ENCODE peak calls at places on chromosomes 3 and 15, in four cellular contexts. Q, U, L and Z are unnamed samples. For H3K4me1, the result is how much of the 10 kb centered on the place peaks cover.

GRCh38 chr3:157335677-157336076 is 101.0 kb upstream of the PTX3 start:
- DNase-seq in U (peak), L (peak), Q (no peak), Z (no peak)

GRCh38 chr3:179671309-179671708 is 18.5 kb downstream of the USP13 start:
- DNase-seq in Q (no peak), L (no peak), U (no peak), Z (no peak)

GRCh38 chr15:64851503-64851840 is 9.8 kb downstream of the PLEKHO2 start:
- DNase-seq in L (peak), U (peak), Q (no peak), Z (no peak)

GRCh38 chr3:38323060-38323459 is 23.5 kb upstream of the XYLB start:
- DNase-seq in U (no peak), Q (no peak), L (no peak), Z (no peak)

GRCh38 chr3:53045107-53045783 is 628 bp downstream of the SFMBT1 start:
- DNase-seq in L (peak), Q (peak), U (peak), Z (no peak)

GRCh38 chr3:173584093-173584833 is 186.7 kb downstream of the NLGN1 start:
- DNase-seq in Q (no peak), U (peak), L (peak), Z (no peak)

GRCh38 chr15:29656636-29657475 is 165.4 kb downstream of the TJP1 start:
- DNase-seq in U (peak), L (no peak), Q (no peak), Z (no peak)

GRCh38 chr3:32148356-32148755 is 41.9 kb downstream of the GPD1L start:
- DNase-seq in L (no peak), Q (no peak), U (no peak), Z (no peak)

GRCh38 chr15:80384442-80384841 is 19.7 kb upstream of the ARNT2 start:
- DNase-seq in Q (no peak), L (peak), U (no peak), Z (no peak)

GRCh38 chr3:77256584-77257488 is 216.9 kb downstream of the ROBO2 start:
- DNase-seq in L (no peak), U (no peak), Q (no peak), Z (no peak)

GRCh38 chr3:119318871-119319270 is 24.7 kb downstream of the ARHGAP31 start:
- DNase-seq in Q (no peak), U (no peak), L (no peak), Z (no peak)

GRCh38 chr3:16723994-16724393 is 118.8 kb upstream of the DAZL start:
- DNase-seq in L (no peak), U (peak), Q (no peak), Z (peak)

GRCh38 chr15:66963084-66963483 is 102.3 kb upstream of the SMAD3 start:
- DNase-seq in Q (no peak), U (no peak), L (no peak), Z (no peak)

GRCh38 chr15:57495554-57496235 is 96.0 kb upstream of the MYZAP start:
- DNase-seq in L (no peak), U (no peak), Q (no peak), Z (no peak)

GRCh38 chr15:52559583-52559982 is 9.2 kb downstream of the ARPP19 start:
- DNase-seq in U (no peak), L (peak), Q (no peak), Z (peak)

GRCh38 chr3:144687862-144688261 is 716.2 kb downstream of the DIPK2A start:
- DNase-seq in U (no peak), Q (no peak), L (no peak), Z (peak)

GRCh38 chr3:125511420-125512094 is 8.4 kb downstream of the SNX4 start:
- DNase-seq in U (no peak), L (no peak), Q (no peak), Z (no peak)

GRCh38 chr3:154018100-154018696 is 103.0 kb upstream of the ARHGEF26 start:
- DNase-seq in U (peak), L (peak), Q (no peak), Z (no peak)

GRCh38 chr3:5092018-5092417 is 30.1 kb upstream of the ARL8B start:
- DNase-seq in L (no peak), U (no peak), Q (no peak), Z (peak)

GRCh38 chr15:67792250-67792942 is 32.9 kb upstream of the SKOR1 start:
- DNase-seq in Q (no peak), L (no peak), U (no peak), Z (no peak)

GRCh38 chr3:11022115-11022514 is 29.6 kb downstream of the SLC6A1 start:
- DNase-seq in L (no peak), U (no peak), Q (no peak), Z (no peak)

GRCh38 chr3:4739289-4740236 is 239.7 kb upstream of the BHLHE40 start:
- DNase-seq in U (no peak), L (no peak), Q (no peak), Z (no peak)

GRCh38 chr3:175432338-175433025 is 573.3 kb downstream of the NAALADL2 start:
- DNase-seq in Q (no peak), U (peak), L (peak), Z (no peak)

GRCh38 chr15:71294636-71295241 is 179.5 kb downstream of the THSD4 start:
- DNase-seq in Q (no peak), L (peak), U (peak), Z (peak)

GRCh38 chr15:82833283-82833682 is 23.9 kb downstream of the WHAMM start:
- DNase-seq in Q (no peak), U (no peak), L (no peak), Z (no peak)

GRCh38 chr3:184562146-184562861 is 719 bp downstream of the EPHB3 start:
- DNase-seq in L (no peak), U (no peak), Q (no peak), Z (no peak)

GRCh38 chr15:64443016-64443415 is 17.4 kb upstream of the ZNF609 start:
- DNase-seq in Q (no peak), U (no peak), L (no peak), Z (no peak)

GRCh38 chr3:87287025-87287424 is 10.6 kb upstream of the POU1F1 start:
- DNase-seq in L (peak), Q (no peak), U (peak), Z (peak)

GRCh38 chr3:125403789-125404188 is 28.7 kb upstream of the ZNF148 start:
- DNase-seq in Q (no peak), U (no peak), L (no peak), Z (no peak)

GRCh38 chr3:99394831-99395733 is 243.3 kb upstream of the COL8A1 start:
- DNase-seq in U (peak), L (peak), Q (no peak), Z (peak)

GRCh38 chr15:90497374-90497773 is 32.3 kb upstream of the CRTC3 start:
- DNase-seq in L (no peak), Q (no peak), U (no peak), Z (no peak)

GRCh38 chr15:52791776-52792175 is 1.6 kb upstream of the ONECUT1 start:
- DNase-seq in Q (no peak), U (no peak), L (no peak), Z (no peak)

GRCh38 chr3:56985460-56986327 is 74.8 kb upstream of the SPATA12 start:
- DNase-seq in L (peak), U (peak), Q (no peak), Z (no peak)

GRCh38 chr3:159732172-159733111 is 256.2 kb upstream of the IL12A start:
- DNase-seq in L (peak), U (peak), Q (no peak), Z (peak)

GRCh38 chr3:57999423-58000115 is 8.7 kb upstream of the FLNB start:
- DNase-seq in U (no peak), Q (no peak), L (no peak), Z (peak)

GRCh38 chr3:9033867-9034266 is 70.6 kb upstream of the RAD18 start:
- DNase-seq in L (no peak), U (no peak), Q (no peak), Z (no peak)

DNA sequence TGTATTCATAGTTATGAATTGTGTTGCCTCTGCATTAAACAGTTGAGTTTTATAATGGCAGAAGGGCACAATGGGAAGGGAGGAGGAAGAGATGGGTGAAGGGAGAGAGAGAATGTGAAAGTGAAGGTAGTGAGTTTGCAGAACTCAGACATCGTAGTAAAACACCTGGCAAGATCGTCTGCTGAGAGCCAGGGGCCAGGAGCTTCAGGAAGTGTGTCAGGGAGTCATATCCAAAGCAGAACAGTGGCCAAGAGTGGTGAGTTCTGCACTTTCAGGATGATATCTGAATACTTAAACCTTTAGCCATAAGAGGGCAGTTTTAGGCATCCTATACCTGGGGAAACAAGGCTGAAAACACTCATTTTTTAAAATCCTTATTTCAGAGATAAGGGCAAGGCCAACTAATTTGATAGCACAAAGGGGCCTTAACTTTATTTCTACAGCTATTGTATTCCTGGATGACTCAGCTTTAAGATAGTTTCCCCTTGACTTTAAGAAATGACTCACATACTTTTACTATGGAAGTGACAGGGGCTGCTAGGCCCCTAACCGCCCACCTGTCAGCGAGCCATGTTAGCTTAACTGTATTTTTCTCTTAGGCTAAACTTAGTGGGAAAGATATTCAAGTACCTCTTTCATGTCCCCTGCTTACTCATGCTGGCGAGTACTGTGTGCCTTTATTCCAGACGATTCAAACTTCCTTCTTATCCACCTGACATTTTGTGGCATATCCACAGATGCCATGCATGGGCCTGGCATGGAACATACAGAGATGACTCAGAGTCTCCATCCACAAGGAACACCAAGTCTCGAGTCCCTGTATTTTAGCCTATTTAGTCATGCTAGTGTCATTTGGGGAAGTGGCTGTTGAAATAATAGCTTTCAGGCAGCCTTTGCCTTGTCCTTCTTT is 53.9 kb downstream of the RLBP1 start:
- DNase-seq in U (peak), Q (no peak), L (peak), Z (peak)
- H3K4me1 ChIP-seq in U (under half), Q (under half), L (under half), Z (under half)

GRCh38 chr3:46536758-46537157 is 29.3 kb downstream of the LRRC2 start:
- DNase-seq in U (no peak), L (no peak), Q (no peak), Z (no peak)

GRCh38 chr3:46538803-46539442 is 27.2 kb downstream of the LRRC2 start:
- DNase-seq in Q (peak), L (peak), U (peak), Z (no peak)

GRCh38 chr3:46537316-46537715 is 28.8 kb downstream of the LRRC2 start:
- DNase-seq in Q (no peak), U (no peak), L (no peak), Z (no peak)

GRCh38 chr3:46537789-46538188 is 28.3 kb downstream of the LRRC2 start:
- DNase-seq in L (no peak), U (no peak), Q (no peak), Z (no peak)

DNA sequence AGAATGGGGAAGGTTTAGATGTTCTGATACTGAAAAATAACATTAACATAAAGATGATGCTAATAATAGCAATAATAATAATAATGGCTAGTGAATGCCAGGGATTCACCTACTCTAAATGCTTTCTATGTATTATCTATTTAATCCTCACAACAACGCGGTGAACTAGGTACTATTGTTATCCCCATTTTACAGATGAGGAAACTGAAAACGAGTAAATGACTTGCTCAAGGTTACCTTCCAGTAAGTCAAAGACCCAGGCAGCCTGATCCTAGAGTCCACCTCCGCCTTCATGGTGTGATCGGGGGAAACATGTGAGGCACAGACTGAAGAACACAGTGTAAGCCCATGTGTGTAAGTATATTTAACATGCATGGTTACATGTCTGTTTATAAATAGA is 30.4 kb downstream of the LRRC2 start:
- DNase-seq in Q (no peak), U (no peak), L (no peak), Z (no peak)
- H3K4me1 ChIP-seq in Q (under half), U (under half), L (under half), Z (under half)

GRCh38 chr3:72397586-72397985 is 450.7 kb downstream of the SHQ1 start:
- DNase-seq in Q (no peak), L (no peak), U (no peak), Z (no peak)
- H3K4me1 ChIP-seq in Q (under half), L (under half), U (under half), Z (under half)

GRCh38 chr15:99130314-99130713 is 25.4 kb downstream of the SYNM start:
- DNase-seq in Q (no peak), L (no peak), U (no peak), Z (no peak)
- H3K4me1 ChIP-seq in Q (under half), L (under half), U (under half), Z (under half)

GRCh38 chr15:34046471-34047145 is 7.6 kb upstream of the AVEN start:
- DNase-seq in L (no peak), Q (no peak), U (no peak), Z (no peak)
- H3K4me1 ChIP-seq in L (under half), Q (under half), U (under half), Z (under half)

DNA sequence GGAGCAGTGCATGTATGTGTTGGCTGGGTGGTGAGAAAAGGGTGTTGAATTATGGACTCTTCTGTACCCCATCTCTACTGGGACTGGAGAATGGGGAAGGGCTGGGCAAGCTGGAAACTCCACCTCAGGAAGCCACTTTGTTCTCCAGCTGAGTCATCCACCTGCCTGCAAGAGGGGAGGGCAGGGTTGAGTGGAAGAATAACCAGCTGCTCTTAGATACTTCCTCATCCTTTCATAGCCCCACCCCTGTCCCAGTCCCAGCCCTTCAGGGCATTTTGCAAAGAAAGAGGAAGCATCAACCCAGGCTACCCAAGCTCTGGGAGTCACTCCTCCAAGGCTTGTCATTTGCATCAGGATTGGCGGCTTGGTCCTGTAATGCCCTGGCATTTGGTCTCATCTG is 33.1 kb downstream of the RAB11A start:
- DNase-seq in Q (no peak), U (peak), L (no peak), Z (peak)
- H3K4me1 ChIP-seq in Q (under half), U (under half), L (under half), Z (under half)

GRCh38 chr3:195164573-195165263 is 106.2 kb downstream of the XXYLT1 start:
- DNase-seq in Q (no peak), U (no peak), L (no peak), Z (no peak)
- H3K4me1 ChIP-seq in Q (under half), U (under half), L (under half), Z (under half)